ENCODE peak calls at places on chromosomes 13 and 19, in ten cellular contexts. B is neural progenitor cell; Y is endodermal cell; U is uterus; F is PC-3; P is mucosa of descending colon; G is left lung; J is CD4-positive, alpha-beta T cell; V is GM20000; W is IMR-90. I is an unnamed sample.

GRCh38 chr13:42322806-42323205 is 50.9 kb downstream of the AKAP11 start:
- DNase-seq in B (no peak), Y (no peak), U (no peak), F (no peak), P (no peak), G (no peak), J (no peak), V (no peak), W (no peak), I (no peak)

GRCh38 chr13:51841732-51842131 is 3.2 kb downstream of the TMEM272 start:
- DNase-seq in B (no peak), Y (no peak), U (no peak), F (no peak), P (no peak), G (no peak), J (no peak), V (no peak), W (no peak), I (no peak)

GRCh38 chr13:42275506-42275905 is 3.6 kb downstream of the AKAP11 start:
- DNase-seq in B (no peak), Y (no peak), U (no peak), F (no peak), P (no peak), G (no peak), J (no peak), V (no peak), W (no peak), I (no peak)

GRCh38 chr13:69947577-69947976 is 160.0 kb upstream of the ATXN8OS start:
- DNase-seq in B (no peak), Y (no peak), U (no peak), F (no peak), P (no peak), G (no peak), J (no peak), V (no peak), W (no peak), I (no peak)

GRCh38 chr19:10699650-10700335 is 1.4 kb upstream of the QTRT1 start:
- DNase-seq in B (peak), Y (peak), U (no peak), F (peak), P (peak), G (no peak), J (peak), V (peak), W (peak), I (no peak)

GRCh38 chr19:51602189-51602854 is 27.9 kb downstream of the SIGLEC5 start:
- DNase-seq in B (no peak), Y (no peak), U (no peak), F (no peak), P (no peak), G (no peak), J (no peak), V (peak), W (no peak), I (no peak)

GRCh38 chr19:21693399-21693798 is 74.0 kb downstream of the ZNF100 start:
- DNase-seq in B (no peak), Y (no peak), U (no peak), F (no peak), P (no peak), G (no peak), J (no peak), V (no peak), W (no peak), I (no peak)

GRCh38 chr13:94664889-94665288 is 47.5 kb downstream of the SOX21 start:
- DNase-seq in B (no peak), Y (no peak), U (no peak), F (no peak), P (no peak), G (no peak), J (no peak), V (no peak), W (no peak), I (no peak)

GRCh38 chr19:51071006-51071405 is 6.1 kb upstream of the KLK13 start:
- DNase-seq in B (no peak), Y (no peak), U (no peak), F (peak), P (no peak), G (no peak), J (no peak), V (no peak), W (no peak), I (no peak)

GRCh38 chr13:48333976-48334375 is 30.4 kb downstream of the RB1 start:
- DNase-seq in B (no peak), Y (no peak), U (no peak), F (peak), P (no peak), G (no peak), J (no peak), V (no peak), W (peak), I (no peak)

GRCh38 chr19:51751655-51752054 is at the start of gene FPR1:
- DNase-seq in B (no peak), Y (no peak), U (no peak), F (peak), P (peak), G (no peak), J (no peak), V (no peak), W (no peak), I (no peak)

GRCh38 chr13:76812206-76812882 is 73.9 kb downstream of the KCTD12 start:
- DNase-seq in B (no peak), Y (no peak), U (no peak), F (no peak), P (no peak), G (peak), J (no peak), V (no peak), W (no peak), I (no peak)

GRCh38 chr13:38819053-38819452 is 132.2 kb downstream of the FREM2 start:
- DNase-seq in B (peak), Y (no peak), U (peak), F (no peak), P (peak), G (no peak), J (no peak), V (no peak), W (no peak), I (no peak)

GRCh38 chr13:44818428-44818827 is 170.8 kb downstream of the NUFIP1 start:
- DNase-seq in B (peak), Y (peak), U (no peak), F (peak), P (no peak), G (no peak), J (no peak), V (no peak), W (peak), I (no peak)

GRCh38 chr19:51122112-51122981 is 2.4 kb upstream of the SIGLEC9 start:
- DNase-seq in B (no peak), Y (no peak), U (no peak), F (no peak), P (no peak), G (no peak), J (no peak), V (no peak), W (no peak), I (no peak)

GRCh38 chr13:109869312-109870237 is 83.2 kb upstream of the IRS2 start:
- DNase-seq in B (no peak), Y (peak), U (peak), F (no peak), P (peak), G (peak), J (no peak), V (no peak), W (peak), I (peak)

GRCh38 chr19:33499671-33500506 is 21.7 kb downstream of the PEPD start:
- DNase-seq in B (no peak), Y (no peak), U (no peak), F (no peak), P (no peak), G (no peak), J (no peak), V (no peak), W (no peak), I (no peak)

GRCh38 chr19:34180273-34180672 is 8.0 kb downstream of the LSM14A start:
- DNase-seq in B (no peak), Y (no peak), U (no peak), F (no peak), P (no peak), G (no peak), J (no peak), V (no peak), W (no peak), I (no peak)

GRCh38 chr19:18100710-18101109 is 3.1 kb downstream of the MAST3 start:
- DNase-seq in B (peak), Y (peak), U (no peak), F (no peak), P (peak), G (no peak), J (no peak), V (no peak), W (no peak), I (no peak)

GRCh38 chr13:79392882-79393563 is 13.0 kb downstream of the RBM26 start:
- DNase-seq in B (no peak), Y (no peak), U (no peak), F (peak), P (peak), G (no peak), J (no peak), V (no peak), W (peak), I (no peak)

GRCh38 chr13:44573790-44574465 is 2.2 kb downstream of the TSC22D1 start:
- DNase-seq in B (peak), Y (peak), U (no peak), F (peak), P (peak), G (no peak), J (no peak), V (no peak), W (peak), I (no peak)

GRCh38 chr19:40216013-40216776 is 2.0 kb downstream of the TTC9B start:
- DNase-seq in B (no peak), Y (no peak), U (no peak), F (no peak), P (no peak), G (no peak), J (no peak), V (peak), W (no peak), I (no peak)

GRCh38 chr13:113166266-113166665 is 7.8 kb downstream of the PROZ start:
- DNase-seq in B (no peak), Y (peak), U (no peak), F (no peak), P (no peak), G (no peak), J (no peak), V (no peak), W (no peak), I (no peak)

GRCh38 chr19:39927076-39927475 is 7.4 kb downstream of the FCGBP start:
- DNase-seq in B (no peak), Y (no peak), U (no peak), F (no peak), P (no peak), G (no peak), J (no peak), V (no peak), W (no peak), I (no peak)

GRCh38 chr13:93183302-93183701 is 43.3 kb upstream of the GPC6 start:
- DNase-seq in B (no peak), Y (peak), U (no peak), F (no peak), P (no peak), G (no peak), J (no peak), V (no peak), W (no peak), I (no peak)
- TF ChIP-seq CTCF in B (peak), Y (peak), U (no peak), F (peak), P (no peak), G (no peak), J (no peak), V (no peak), W (no peak), I (no peak)

GRCh38 chr19:36031308-36031707 is 1.4 kb downstream of the CLIP3 start:
- DNase-seq in B (no peak), Y (no peak), U (no peak), F (no peak), P (no peak), G (no peak), J (no peak), V (no peak), W (no peak), I (no peak)

GRCh38 chr19:36028313-36029041 is 4.2 kb downstream of the CLIP3 start:
- DNase-seq in B (no peak), Y (no peak), U (no peak), F (no peak), P (no peak), G (no peak), J (no peak), V (no peak), W (no peak), I (no peak)

GRCh38 chr19:36027696-36028095 is 5.0 kb downstream of the CLIP3 start:
- DNase-seq in B (no peak), Y (no peak), U (no peak), F (no peak), P (no peak), G (no peak), J (no peak), V (no peak), W (no peak), I (no peak)

GRCh38 chr19:36032251-36033104 is at the start of gene CLIP3:
- DNase-seq in B (peak), Y (peak), U (peak), F (no peak), P (no peak), G (peak), J (peak), V (peak), W (peak), I (no peak)

GRCh38 chr19:36030264-36031148 is 2.2 kb downstream of the CLIP3 start:
- DNase-seq in B (no peak), Y (no peak), U (no peak), F (no peak), P (no peak), G (no peak), J (no peak), V (no peak), W (peak), I (no peak)
- TF ChIP-seq CTCF in B (no peak), Y (no peak), U (no peak), F (peak), P (no peak), G (no peak), J (no peak), V (no peak), W (no peak), I (no peak)

GRCh38 chr19:30686911-30687566 is 314.9 kb downstream of the ZNF536 start:
- DNase-seq in B (no peak), Y (peak), U (no peak), F (no peak), P (no peak), G (no peak), J (no peak), V (no peak), W (no peak), I (no peak)

GRCh38 chr19:30684613-30685012 is 312.4 kb downstream of the ZNF536 start:
- DNase-seq in B (no peak), Y (peak), U (no peak), F (no peak), P (no peak), G (no peak), J (no peak), V (no peak), W (no peak), I (no peak)

GRCh38 chr19:30685601-30686000 is 313.4 kb downstream of the ZNF536 start:
- DNase-seq in B (no peak), Y (no peak), U (no peak), F (no peak), P (no peak), G (no peak), J (no peak), V (no peak), W (no peak), I (no peak)

GRCh38 chr19:30688696-30689095 is 316.5 kb downstream of the ZNF536 start:
- DNase-seq in B (no peak), Y (no peak), U (no peak), F (no peak), P (no peak), G (no peak), J (no peak), V (no peak), W (no peak), I (no peak)

GRCh38 chr19:30686252-30686762 is 314.1 kb downstream of the ZNF536 start:
- DNase-seq in B (no peak), Y (peak), U (no peak), F (no peak), P (no peak), G (no peak), J (no peak), V (no peak), W (no peak), I (no peak)
- TF ChIP-seq CTCF in B (peak), Y (peak), U (peak), F (peak), P (no peak), G (no peak), J (no peak), V (no peak), W (no peak), I (no peak)

DNA sequence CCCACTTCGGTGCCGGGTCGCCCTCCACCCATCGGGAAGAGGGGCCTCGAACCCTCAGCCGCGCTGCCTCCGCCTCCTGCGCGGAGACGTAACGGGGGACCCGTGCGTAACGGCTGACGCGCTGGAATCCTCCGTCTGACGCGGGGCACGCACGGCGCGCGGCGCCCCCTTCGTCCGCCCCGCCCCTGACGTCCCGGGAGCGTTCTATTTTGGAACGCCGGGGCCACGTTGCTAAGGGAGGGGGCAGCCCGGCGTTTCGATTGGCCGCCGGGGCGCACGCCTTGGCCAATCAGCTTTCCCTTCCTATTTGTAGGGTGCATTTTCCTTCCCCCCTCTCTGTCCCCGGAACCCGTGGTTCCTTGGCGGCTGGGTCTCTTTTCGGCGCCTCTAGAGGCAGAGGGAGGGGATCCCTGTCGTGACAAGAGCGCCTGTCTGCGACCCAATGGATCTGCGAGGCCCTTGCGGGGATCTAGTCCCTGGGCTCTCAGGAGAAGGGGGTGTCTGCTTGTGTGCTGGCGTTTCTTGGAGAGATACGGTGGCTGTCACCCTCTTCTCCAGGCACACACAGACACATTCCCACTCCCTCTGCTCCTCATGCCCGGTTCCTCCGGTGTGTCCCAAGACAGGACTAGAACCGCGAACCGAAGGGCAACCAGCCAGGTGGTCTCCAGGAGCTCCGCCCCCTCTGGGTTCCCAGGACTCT is 1.5 kb downstream of the FOSB start:
- DNase-seq in B (peak), Y (peak), U (peak), F (peak), P (peak), G (peak), J (peak), V (peak), W (peak), I (peak)
- TF ChIP-seq CTCF in B (peak), Y (no peak), U (no peak), F (no peak), P (no peak), G (no peak), J (peak), V (no peak), W (no peak), I (no peak)

GRCh38 chr19:532578-533484 is 1.3 kb downstream of the CDC34 start:
- DNase-seq in B (peak), Y (peak), U (peak), F (peak), P (peak), G (no peak), J (no peak), V (peak), W (peak), I (peak)
- TF ChIP-seq CTCF in B (peak), Y (peak), U (peak), F (peak), P (peak), G (peak), J (peak), V (peak), W (peak), I (peak)

I was measured in pancreas.